ENCODE peak calls at places on chromosome 10, in six cellular contexts. Q is K562, U is HepG2, R is H1, W is SK-N-SH, A is GM12878. I is an unnamed sample.

GRCh38 chr10:92184977-92185376 is 105.9 kb downstream of the CPEB3 start:
- DNase-seq in Q (no peak), U (no peak), R (no peak), W (no peak), A (no peak), I (no peak)

GRCh38 chr10:52215745-52216361 is 98.2 kb upstream of the DKK1 start:
- DNase-seq in Q (peak; percentile 44), U (peak; percentile 65), R (no peak), W (peak; percentile 32), A (peak; percentile 32), I (peak; percentile 40)

GRCh38 chr10:108970016-108970415 is 953.3 kb downstream of the XPNPEP1 start:
- DNase-seq in Q (peak; percentile 4), U (no peak), R (peak; percentile 46), W (no peak), A (no peak), I (no peak)

GRCh38 chr10:72659694-72660093 is 32.2 kb upstream of the MCU start:
- DNase-seq in Q (no peak), U (peak; percentile 28), R (no peak), W (no peak), A (no peak), I (no peak)

GRCh38 chr10:129642427-129642826 is 175.4 kb downstream of the MGMT start:
- DNase-seq in Q (no peak), U (peak; percentile 91), R (no peak), W (no peak), A (no peak), I (no peak)

GRCh38 chr10:45456822-45457221 is 82.8 kb downstream of the ALOX5 start:
- DNase-seq in Q (no peak), U (no peak), R (no peak), W (no peak), A (no peak), I (no peak)

GRCh38 chr10:11168423-11169100 is 150.9 kb downstream of the CELF2 start:
- DNase-seq in Q (no peak), U (no peak), R (peak; percentile 6), W (no peak), A (no peak), I (no peak)

GRCh38 chr10:89355373-89355772 is 22.5 kb upstream of the IFIT1B start:
- DNase-seq in Q (no peak), U (no peak), R (no peak), W (no peak), A (no peak), I (no peak)

GRCh38 chr10:31914370-31914769 is 14.3 kb downstream of the ARHGAP12 start:
- DNase-seq in Q (no peak), U (no peak), R (no peak), W (no peak), A (no peak), I (no peak)

GRCh38 chr10:93438796-93439253 is 43.3 kb downstream of the MYOF start:
- DNase-seq in Q (peak; percentile 11), U (no peak), R (no peak), W (no peak), A (no peak), I (no peak)

GRCh38 chr10:118799779-118800178 is 45.0 kb upstream of the CACUL1 start:
- DNase-seq in Q (no peak), U (no peak), R (no peak), W (no peak), A (no peak), I (no peak)

GRCh38 chr10:84665883-84666463 is 337.6 kb downstream of the CCSER2 start:
- DNase-seq in Q (peak; percentile 76), U (peak; percentile 37), R (peak; percentile 89), W (no peak), A (no peak), I (no peak)

GRCh38 chr10:97498841-97499560 is at the start of gene UBTD1:
- DNase-seq in Q (peak; percentile 28), U (peak; percentile 19), R (peak; percentile 88), W (peak; percentile 75), A (no peak), I (no peak)

GRCh38 chr10:1153805-1154351 is 97.7 kb downstream of the WDR37 start:
- DNase-seq in Q (no peak), U (no peak), R (peak; percentile 47), W (peak; percentile 20), A (no peak), I (no peak)

DNA sequence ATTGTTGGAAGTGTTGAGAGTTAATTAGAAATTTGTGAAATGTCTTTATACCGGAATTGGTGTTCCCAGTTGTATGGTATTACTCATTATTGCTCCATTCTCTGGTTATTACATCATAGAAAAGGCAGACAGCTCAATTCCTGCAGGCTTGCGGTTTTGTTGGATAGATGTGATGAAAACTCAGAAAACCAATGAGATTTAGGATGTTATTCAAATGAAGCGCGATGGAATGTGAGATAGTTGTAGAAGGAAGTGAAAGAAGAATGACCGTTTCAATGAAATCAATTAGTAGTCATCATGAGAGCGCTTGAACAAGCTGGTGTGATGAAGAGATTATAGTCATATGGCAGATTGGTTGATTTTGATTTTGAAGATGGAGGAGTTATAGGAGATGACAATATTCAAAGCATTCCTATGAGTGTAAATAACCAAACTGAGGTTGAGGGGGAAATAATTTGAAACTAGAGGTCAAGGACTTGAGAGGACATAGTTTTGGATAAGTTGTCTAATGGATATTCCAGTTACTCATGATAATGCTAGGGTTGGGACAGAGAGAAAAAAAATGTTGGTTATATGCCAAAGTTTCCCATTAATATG is 991.5 kb downstream of the NRG3 start:
- DNase-seq in Q (no peak), U (no peak), R (no peak), W (no peak), A (no peak), I (peak; percentile 76)
- TF ChIP-seq GABPA in Q (no peak), U (no peak), R (no peak), W (no peak), A (no peak), I (no peak)

DNA sequence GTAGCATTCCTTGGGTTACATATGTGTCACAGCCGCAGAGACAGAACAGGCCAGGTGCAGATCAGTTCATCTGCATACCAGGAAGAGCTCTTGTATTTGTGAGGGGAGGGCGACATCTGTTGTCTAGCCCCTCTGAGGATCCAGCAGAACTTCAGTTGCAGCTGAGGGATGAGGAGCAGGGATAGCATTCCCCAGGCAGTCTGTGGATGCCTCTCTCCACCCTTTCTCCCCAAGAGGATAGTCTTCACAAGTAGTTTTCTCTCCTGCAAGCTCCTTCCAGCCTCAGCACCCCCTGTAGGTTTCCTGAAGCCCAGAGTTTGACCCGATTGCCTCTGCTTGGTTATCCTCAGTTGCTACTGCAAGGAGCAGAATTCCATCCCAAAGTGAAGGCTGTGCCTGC is 2.6 kb downstream of the SCD start:
- DNase-seq in Q (no peak), U (no peak), R (no peak), W (no peak), A (no peak), I (no peak)
- H3K27ac ChIP-seq in Q (peak overlapping the region; percentile 42), U (peak overlapping the region; percentile 81), R (no peak overlapping the region), W (no peak overlapping the region), A (no peak overlapping the region), I (no peak overlapping the region)

GRCh38 chr10:110798340-110798739 is 73.4 kb upstream of the PDCD4 start:
- DNase-seq in Q (no peak), U (no peak), R (no peak), W (no peak), A (no peak), I (no peak)
- TF ChIP-seq GABPA in Q (no peak), U (no peak), R (no peak), W (no peak), A (no peak), I (no peak)

DNA sequence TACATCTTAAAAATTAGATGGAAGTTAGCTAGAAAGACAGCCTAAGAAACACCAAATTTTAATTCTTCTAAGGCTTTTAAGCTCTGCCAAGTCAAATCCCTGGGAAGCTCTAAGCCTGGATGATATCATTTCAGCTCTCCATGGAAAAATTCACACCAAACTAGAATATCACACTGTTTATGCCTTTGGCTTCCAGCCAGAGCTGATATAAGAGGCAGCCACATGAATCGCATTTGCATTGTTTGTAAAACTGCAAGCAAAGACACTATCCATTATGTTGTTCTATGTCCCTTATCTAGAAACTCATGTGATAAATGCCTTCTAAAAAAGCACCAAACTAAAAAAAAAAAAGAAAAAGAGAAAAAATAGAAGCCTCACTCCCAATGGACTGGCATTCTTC is 430.4 kb downstream of the GRID1 start:
- DNase-seq in Q (no peak), U (no peak), R (no peak), W (no peak), A (no peak), I (no peak)
- H3K27ac ChIP-seq in Q (no peak overlapping the region), U (no peak overlapping the region), R (no peak overlapping the region), W (no peak overlapping the region), A (no peak overlapping the region), I (no peak overlapping the region)

DNA sequence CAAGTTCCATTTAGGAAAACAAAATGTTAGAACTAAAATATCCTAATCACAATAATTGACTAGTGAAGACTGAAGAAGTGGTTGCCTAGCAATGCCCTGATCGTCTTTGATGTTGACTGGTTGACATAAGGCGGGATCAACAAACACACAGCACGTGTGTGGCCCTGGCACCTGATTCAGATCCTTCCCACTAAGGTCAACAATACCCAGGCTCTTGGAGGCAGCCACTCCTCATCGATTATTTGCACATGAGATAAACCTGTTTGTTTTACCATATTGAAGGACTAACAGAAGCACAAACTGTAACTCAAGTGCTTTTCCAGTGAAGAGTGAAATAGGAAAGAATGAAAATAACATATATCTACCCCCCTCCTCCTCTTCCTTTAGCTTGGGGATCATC is 15.6 kb downstream of the FANK1 start:
- DNase-seq in Q (no peak), U (peak; percentile 72), R (no peak), W (no peak), A (no peak), I (no peak)
- TF ChIP-seq GABPA in Q (no peak), U (no peak), R (no peak), W (no peak), A (no peak), I (no peak)

DNA sequence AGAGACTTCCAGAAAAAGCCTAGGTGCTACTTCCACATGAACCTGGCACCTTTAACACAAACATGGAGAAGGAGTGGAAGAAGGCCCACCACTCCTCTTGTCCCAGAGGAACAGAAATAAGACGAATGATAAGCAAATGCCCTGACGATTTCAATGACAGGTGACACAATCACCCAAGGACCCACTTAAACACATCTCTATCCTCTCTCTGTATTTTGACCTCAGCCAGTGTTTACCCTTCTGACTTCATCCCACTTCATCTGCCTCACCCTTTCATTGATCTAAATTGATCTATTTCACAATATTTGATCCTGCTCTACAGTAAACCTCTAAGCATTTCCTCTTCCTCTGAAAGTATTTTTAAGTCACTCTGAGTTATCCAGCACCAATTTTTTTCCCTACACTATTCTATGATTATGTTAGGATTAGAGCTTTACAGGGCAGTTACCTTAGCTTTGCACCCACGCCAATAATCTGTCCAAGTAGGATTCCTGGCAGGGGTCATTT is 9.1 kb downstream of the GOT1 start:
- DNase-seq in Q (no peak), U (peak; percentile 88), R (no peak), W (no peak), A (no peak), I (no peak)
- H3K27ac ChIP-seq in Q (no peak overlapping the region), U (peak overlapping the region; percentile 68), R (no peak overlapping the region), W (no peak overlapping the region), A (no peak overlapping the region), I (no peak overlapping the region)